ENCODE peak calls at places on chromosome 7, in five cellular contexts. Z is CD8-positive, alpha-beta T cell; C is MM.1S; M is IMR-90; V is sigmoid colon. N is an unnamed sample.

GRCh38 chr7:1608318-1608717 is 38.5 kb upstream of the PSMG3 start:
- DNase-seq in Z (no peak), C (no peak), M (no peak), V (no peak), N (no peak)

GRCh38 chr7:85185355-85186082 is 1.3 kb downstream of the SEMA3D start:
- DNase-seq in Z (no peak), C (no peak), M (peak), V (peak), N (peak)

GRCh38 chr7:44194069-44194468 is 4.8 kb upstream of the GCK start:
- DNase-seq in Z (no peak), C (no peak), M (peak), V (no peak), N (no peak)

GRCh38 chr7:92061154-92061553 is 73.1 kb downstream of the CYP51A1 start:
- DNase-seq in Z (no peak), C (no peak), M (no peak), V (no peak), N (peak)

GRCh38 chr7:43781726-43782607 is 23.5 kb downstream of the BLVRA start:
- DNase-seq in Z (no peak), C (no peak), M (peak), V (peak), N (peak)

GRCh38 chr7:12683678-12684077 is 3.8 kb upstream of the ARL4A start:
- DNase-seq in Z (no peak), C (no peak), M (peak), V (no peak), N (peak)

GRCh38 chr7:131109011-131109756 is 218.5 kb upstream of the MKLN1 start:
- DNase-seq in Z (no peak), C (peak), M (peak), V (no peak), N (peak)

GRCh38 chr7:142168746-142169145 is 57.2 kb downstream of the MGAM2 start:
- DNase-seq in Z (no peak), C (peak), M (no peak), V (no peak), N (peak)

GRCh38 chr7:37193087-37193774 is 255.4 kb downstream of the ELMO1 start:
- DNase-seq in Z (no peak), C (no peak), M (no peak), V (no peak), N (no peak)

GRCh38 chr7:48084727-48085432 is 4.2 kb upstream of the UPP1 start:
- DNase-seq in Z (peak), C (peak), M (peak), V (peak), N (peak)

GRCh38 chr7:132760241-132760616 is 184.0 kb upstream of the PLXNA4 start:
- DNase-seq in Z (no peak), C (no peak), M (no peak), V (no peak), N (peak)

GRCh38 chr7:143410523-143411004 is 1.9 kb upstream of the EPHA1 start:
- DNase-seq in Z (no peak), C (no peak), M (peak), V (peak), N (peak)

GRCh38 chr7:143407296-143408246 is 1.1 kb downstream of the EPHA1 start:
- DNase-seq in Z (peak), C (no peak), M (no peak), V (no peak), N (no peak)

GRCh38 chr7:143408247-143408685 is 390 bp downstream of the EPHA1 start:
- DNase-seq in Z (no peak), C (no peak), M (no peak), V (no peak), N (no peak)

GRCh38 chr7:143405671-143406352 is 2.8 kb downstream of the EPHA1 start:
- DNase-seq in Z (no peak), C (no peak), M (no peak), V (no peak), N (peak)

GRCh38 chr7:143408686-143409551 is at the start of gene EPHA1:
- DNase-seq in Z (peak), C (peak), M (no peak), V (no peak), N (no peak)
- H3K27ac ChIP-seq in Z (peak), C (no peak), M (no peak), V (no peak), N (no peak)

DNA sequence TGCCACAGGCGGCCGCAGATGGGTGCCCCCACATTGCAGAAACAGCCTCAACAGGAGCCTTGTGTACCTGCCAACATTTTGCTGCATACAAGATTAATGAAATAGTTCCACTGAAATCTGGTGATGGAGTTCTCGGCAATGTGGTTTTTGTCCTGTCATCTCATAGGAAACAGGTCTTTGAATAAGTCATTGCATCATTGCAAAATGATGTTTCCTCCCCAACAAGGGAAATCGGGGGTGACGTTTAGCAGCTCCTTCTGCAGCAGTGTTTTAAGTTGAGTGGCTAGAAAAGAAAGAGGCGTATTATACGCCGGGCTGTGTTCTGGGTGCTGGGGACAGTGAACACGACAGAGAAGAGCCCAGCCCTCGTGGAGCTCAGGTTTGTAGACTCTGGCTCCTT is 177.0 kb downstream of the PRKAG2 start:
- DNase-seq in Z (no peak), C (no peak), M (peak), V (no peak), N (no peak)
- H3K27ac ChIP-seq in Z (no peak), C (no peak), M (no peak), V (no peak), N (no peak)

GRCh38 chr7:121537031-121537430 is 140.9 kb upstream of the FAM3C start:
- DNase-seq in Z (no peak), C (no peak), M (no peak), V (no peak), N (no peak)

GRCh38 chr7:121529003-121529402 is 132.9 kb upstream of the FAM3C start:
- DNase-seq in Z (no peak), C (no peak), M (no peak), V (no peak), N (no peak)

GRCh38 chr7:121530251-121531174 is 134.4 kb upstream of the FAM3C start:
- DNase-seq in Z (peak), C (peak), M (peak), V (no peak), N (peak)

DNA sequence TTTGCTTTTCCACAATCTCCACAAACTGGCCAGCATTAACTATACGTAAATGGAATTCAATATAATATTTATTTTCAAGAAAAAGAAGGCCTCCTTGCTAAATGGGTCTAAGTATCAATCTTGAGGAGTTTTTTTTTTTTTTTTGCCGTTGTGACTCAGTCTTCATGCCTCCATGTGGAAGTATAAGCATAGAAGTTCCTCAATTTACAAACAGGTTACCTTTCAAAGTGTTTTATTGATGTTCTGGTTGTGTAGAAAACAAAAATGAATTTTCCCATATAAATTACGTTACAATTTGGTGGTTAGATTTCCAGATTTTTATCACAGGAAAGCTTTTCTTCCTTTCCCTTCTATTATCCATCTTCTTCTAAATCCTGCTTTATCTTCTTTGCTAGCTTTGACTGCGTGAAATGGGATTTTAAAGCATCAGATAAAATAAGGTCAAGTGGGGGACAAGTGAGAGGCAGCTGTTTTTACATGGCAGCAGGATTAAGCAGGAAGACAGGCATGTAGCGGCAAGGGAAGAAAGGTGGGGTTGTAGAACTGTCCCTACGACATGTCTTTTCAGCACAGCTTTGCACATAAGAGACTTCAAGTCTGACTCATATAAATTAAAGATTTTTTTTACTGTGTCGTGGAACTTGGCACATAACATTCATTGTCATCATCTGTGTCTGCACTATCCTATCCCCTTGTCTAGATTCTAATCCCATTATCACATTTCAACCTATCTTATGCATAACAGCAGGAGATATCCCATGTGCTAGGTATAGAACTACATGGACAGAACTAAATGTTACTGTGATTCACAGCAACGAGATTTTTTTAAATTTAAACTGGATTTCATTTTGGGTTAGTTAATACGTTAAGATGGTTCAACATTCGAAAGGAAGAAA is 135.3 kb upstream of the FAM3C start:
- DNase-seq in Z (no peak), C (no peak), M (no peak), V (no peak), N (no peak)
- H3K27ac ChIP-seq in Z (no peak), C (peak), M (no peak), V (no peak), N (no peak)

DNA sequence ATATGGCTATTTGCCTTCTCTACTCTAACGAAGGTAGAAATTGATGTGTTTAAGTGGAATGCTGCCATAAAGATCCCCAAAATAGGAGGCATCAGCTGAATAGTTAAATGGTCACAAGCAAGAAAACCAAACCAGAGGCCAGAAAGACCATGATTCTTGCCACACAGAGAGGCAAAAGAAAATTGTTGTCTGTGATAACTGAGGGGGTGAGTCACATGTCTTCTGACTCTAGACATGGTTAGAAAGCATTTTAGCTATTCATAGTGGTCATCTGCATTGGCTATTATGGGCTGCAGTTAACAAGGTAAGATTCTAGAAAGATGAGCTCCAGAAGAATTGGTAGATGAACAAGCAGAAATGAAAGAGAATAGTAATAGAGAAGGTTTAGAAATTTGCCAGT is 361.4 kb upstream of the NPSR1 start:
- DNase-seq in Z (no peak), C (no peak), M (peak), V (no peak), N (peak)
- H3K27ac ChIP-seq in Z (no peak), C (no peak), M (no peak), V (no peak), N (no peak)

DNA sequence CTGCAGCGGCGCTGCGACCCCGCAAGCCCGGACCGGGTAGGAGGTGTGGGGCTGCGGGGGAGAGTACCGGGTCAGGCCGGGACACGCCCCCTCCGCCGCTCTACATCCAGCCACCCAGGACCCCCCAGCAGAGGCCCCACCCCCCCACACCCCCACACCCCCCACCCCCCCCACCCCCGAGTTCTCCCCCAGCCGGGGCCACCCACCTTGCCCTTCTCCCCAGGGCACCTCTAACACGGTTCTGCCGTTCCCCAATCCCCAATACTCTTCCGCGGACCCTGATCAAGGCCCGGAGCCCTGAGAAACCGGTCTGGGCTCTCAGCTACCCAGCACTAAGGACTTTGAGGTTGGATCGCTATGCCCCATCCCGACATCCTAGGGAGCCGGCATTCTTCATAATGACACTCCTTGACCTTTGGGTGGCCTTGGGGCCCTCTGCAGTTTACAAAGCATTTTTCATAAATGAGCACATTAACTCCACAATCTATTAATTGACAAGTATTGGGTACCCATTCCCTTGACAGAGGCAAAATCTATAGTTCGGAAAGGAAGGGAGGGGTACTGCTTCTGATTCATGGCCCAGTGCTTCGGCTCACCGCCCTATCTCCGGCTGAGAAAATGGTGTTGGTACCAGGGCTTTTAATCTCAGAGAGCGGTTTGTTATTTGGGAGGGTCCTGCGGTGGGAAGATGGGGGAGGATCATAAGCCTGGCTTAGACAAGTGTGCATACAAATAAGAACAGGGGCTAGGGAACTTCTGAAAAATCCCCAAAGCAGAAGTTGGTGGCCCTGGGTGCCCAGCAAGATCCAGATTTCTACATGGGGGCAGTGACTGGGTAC is 3.4 kb downstream of the IMPDH1 start:
- DNase-seq in Z (no peak), C (no peak), M (no peak), V (no peak), N (no peak)
- H3K27ac ChIP-seq in Z (no peak), C (no peak), M (no peak), V (peak), N (no peak)

GRCh38 chr7:26090927-26091519 is 61.0 kb upstream of the NFE2L3 start:
- DNase-seq in Z (no peak), C (peak), M (peak), V (no peak), N (peak)
- H3K27ac ChIP-seq in Z (no peak), C (no peak), M (no peak), V (no peak), N (no peak)

GRCh38 chr7:29607259-29607658 is 43.6 kb downstream of the PRR15 start:
- DNase-seq in Z (no peak), C (no peak), M (no peak), V (no peak), N (no peak)

GRCh38 chr7:29606830-29607229 is 43.2 kb downstream of the PRR15 start:
- DNase-seq in Z (no peak), C (no peak), M (no peak), V (no peak), N (no peak)

GRCh38 chr7:29609162-29610030 is 45.8 kb downstream of the PRR15 start:
- DNase-seq in Z (no peak), C (peak), M (no peak), V (no peak), N (peak)

GRCh38 chr7:29606287-29606721 is 42.7 kb downstream of the PRR15 start:
- DNase-seq in Z (no peak), C (no peak), M (no peak), V (no peak), N (peak)

DNA sequence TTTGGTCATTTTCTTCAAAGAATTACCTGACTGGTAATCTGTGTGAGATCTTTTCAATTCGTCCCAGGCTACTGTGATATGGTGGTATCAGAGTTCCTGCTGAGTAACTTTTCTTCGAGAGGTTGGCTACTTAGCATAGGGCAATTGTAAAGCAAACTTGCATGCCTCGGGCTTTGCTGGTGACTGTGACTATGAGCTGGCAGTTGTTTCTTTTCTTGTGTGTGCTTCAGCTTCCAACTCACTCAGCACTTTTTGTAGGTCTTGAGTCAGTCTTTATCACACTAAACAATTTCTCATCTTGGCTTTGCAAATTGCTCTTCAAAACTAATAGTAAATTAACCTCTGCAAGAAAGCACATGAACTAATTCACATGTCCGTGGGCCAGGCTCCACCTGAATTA is 44.3 kb downstream of the PRR15 start:
- DNase-seq in Z (no peak), C (no peak), M (no peak), V (no peak), N (peak)
- H3K27ac ChIP-seq in Z (no peak), C (no peak), M (no peak), V (no peak), N (no peak)

DNA sequence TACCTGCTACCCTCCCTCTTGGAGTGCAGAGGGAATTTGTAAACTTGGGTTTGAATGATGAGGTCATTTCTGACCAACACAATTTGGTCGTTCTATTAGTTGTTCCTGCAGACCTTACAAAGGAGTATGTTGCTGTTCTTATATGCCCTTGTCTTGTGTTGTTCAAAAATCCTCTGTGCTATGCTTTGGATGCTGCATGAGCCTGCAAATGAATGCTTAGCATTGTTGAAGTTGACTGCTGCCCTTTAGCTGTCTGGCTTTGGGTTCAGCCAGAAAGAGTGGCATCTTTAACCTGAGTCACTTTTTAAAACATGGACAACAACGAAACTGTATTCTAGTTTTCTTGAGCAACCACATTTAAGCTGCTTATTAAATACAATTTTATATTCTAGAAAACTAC is 80.3 kb downstream of the SND1 start:
- DNase-seq in Z (no peak), C (no peak), M (no peak), V (no peak), N (no peak)
- H3K27ac ChIP-seq in Z (no peak), C (no peak), M (no peak), V (no peak), N (no peak)